ENCODE peak calls at places on chromosome 11, in six cellular contexts. D is PC-3, E is HepG2, Y is HCT116, N is mammary epithelial cell, R is K562. S is an unnamed sample. For H3K9me3, H3K79me2 and H3K4me1, the result is how much of the 10 kb centered on the place peaks cover.

GRCh38 chr11:15489281-15489680 is 374.6 kb downstream of the INSC start:
- DNase-seq in D (no peak), E (no peak), Y (no peak), N (no peak), R (no peak), S (no peak)

GRCh38 chr11:108654994-108655631 is 9.8 kb upstream of the DDX10 start:
- DNase-seq in D (peak), E (peak), Y (peak), N (peak), R (peak), S (peak)

GRCh38 chr11:131691558-131692041 is 321.2 kb downstream of the NTM start:
- DNase-seq in D (peak), E (no peak), Y (no peak), N (peak), R (peak), S (no peak)

GRCh38 chr11:9688716-9689511 is 25.0 kb downstream of the SWAP70 start:
- DNase-seq in D (peak), E (no peak), Y (no peak), N (peak), R (peak), S (peak)

GRCh38 chr11:64181506-64182411 is 4.2 kb upstream of the STIP1 start:
- DNase-seq in D (peak), E (peak), Y (peak), N (peak), R (peak), S (peak)

GRCh38 chr11:46618789-46619188 is 1.4 kb downstream of the ATG13 start:
- DNase-seq in D (no peak), E (no peak), Y (no peak), N (no peak), R (peak), S (no peak)

GRCh38 chr11:128400382-128401203 is 186.8 kb downstream of the ETS1 start:
- DNase-seq in D (no peak), E (no peak), Y (no peak), N (no peak), R (no peak), S (no peak)

GRCh38 chr11:83118814-83119213 is 38.1 kb upstream of the PCF11 start:
- DNase-seq in D (no peak), E (no peak), Y (no peak), N (no peak), R (no peak), S (no peak)

GRCh38 chr11:47185305-47186075 is 744 bp downstream of the PACSIN3 start:
- DNase-seq in D (peak), E (peak), Y (no peak), N (peak), R (peak), S (no peak)

GRCh38 chr11:12174145-12175143 is 64.1 kb downstream of the MICAL2 start:
- DNase-seq in D (peak), E (no peak), Y (no peak), N (peak), R (no peak), S (no peak)

GRCh38 chr11:72239296-72239848 is 4.6 kb downstream of the PHOX2A start:
- DNase-seq in D (peak), E (no peak), Y (no peak), N (no peak), R (no peak), S (no peak)

GRCh38 chr11:2663506-2663905 is 36.3 kb downstream of the KCNQ1OT1 start:
- DNase-seq in D (no peak), E (no peak), Y (no peak), N (no peak), R (no peak), S (no peak)

GRCh38 chr11:66051371-66051765 is 796 bp upstream of the SF3B2 start:
- DNase-seq in D (no peak), E (no peak), Y (no peak), N (no peak), R (no peak), S (no peak)

GRCh38 chr11:72584933-72585597 is 89.2 kb downstream of the PDE2A start:
- DNase-seq in D (no peak), E (no peak), Y (no peak), N (no peak), R (no peak), S (no peak)

GRCh38 chr11:117885777-117886176 is 9.3 kb upstream of the FXYD6 start:
- DNase-seq in D (no peak), E (peak), Y (no peak), N (no peak), R (peak), S (no peak)

GRCh38 chr11:74636633-74637184 is 44.3 kb downstream of the POLD3 start:
- DNase-seq in D (peak), E (no peak), Y (peak), N (peak), R (peak), S (no peak)

GRCh38 chr11:78630561-78631303 is 56.1 kb upstream of the NARS2 start:
- DNase-seq in D (peak), E (no peak), Y (no peak), N (no peak), R (no peak), S (no peak)

GRCh38 chr11:61747389-61748285 is 4.8 kb upstream of the MYRF start:
- DNase-seq in D (peak), E (peak), Y (peak), N (peak), R (peak), S (peak)

GRCh38 chr11:121551463-121551862 is 98.7 kb upstream of the SORL1-AS1 start:
- DNase-seq in D (no peak), E (no peak), Y (no peak), N (no peak), R (no peak), S (no peak)

GRCh38 chr11:44229664-44230063 is 80.3 kb downstream of the ALX4 start:
- DNase-seq in D (no peak), E (no peak), Y (no peak), N (no peak), R (no peak), S (no peak)

GRCh38 chr11:58028687-58029411 is 1.9 kb upstream of the OR6Q1 start:
- DNase-seq in D (no peak), E (no peak), Y (no peak), N (no peak), R (no peak), S (no peak)

GRCh38 chr11:76808158-76808557 is 25.0 kb downstream of the TSKU start:
- DNase-seq in D (no peak), E (no peak), Y (no peak), N (no peak), R (no peak), S (no peak)

GRCh38 chr11:88307749-88308425 is 29.6 kb downstream of the CTSC start:
- DNase-seq in D (no peak), E (no peak), Y (no peak), N (no peak), R (no peak), S (no peak)

GRCh38 chr11:59560702-59561469 is 49.5 kb downstream of the OR4D9 start:
- DNase-seq in D (peak), E (peak), Y (peak), N (peak), R (peak), S (peak)

GRCh38 chr11:119029340-119030028 is 1.2 kb downstream of the SLC37A4 start:
- DNase-seq in D (peak), E (peak), Y (no peak), N (no peak), R (peak), S (no peak)

GRCh38 chr11:105298630-105299029 is 159.1 kb upstream of the CARD18 start:
- DNase-seq in D (peak), E (no peak), Y (no peak), N (no peak), R (no peak), S (no peak)

GRCh38 chr11:116507849-116508695 is 264.7 kb downstream of the BUD13 start:
- DNase-seq in D (no peak), E (no peak), Y (no peak), N (no peak), R (no peak), S (no peak)

GRCh38 chr11:8250446-8250845 is 13.2 kb downstream of the LMO1 start:
- DNase-seq in D (no peak), E (no peak), Y (no peak), N (no peak), R (no peak), S (no peak)

GRCh38 chr11:132058211-132058772 is 687.9 kb downstream of the NTM start:
- DNase-seq in D (no peak), E (no peak), Y (no peak), N (no peak), R (no peak), S (no peak)

GRCh38 chr11:66133216-66133775 is 63.2 kb downstream of the PACS1 start:
- DNase-seq in D (no peak), E (no peak), Y (no peak), N (no peak), R (no peak), S (peak)

GRCh38 chr11:75325713-75326438 is 25.6 kb downstream of the ARRB1 start:
- DNase-seq in D (peak), E (no peak), Y (peak), N (peak), R (no peak), S (no peak)

GRCh38 chr11:70577258-70577603 is 178.9 kb downstream of the CTTN start:
- DNase-seq in D (no peak), E (no peak), Y (no peak), N (no peak), R (no peak), S (no peak)
- H3K9me3 ChIP-seq in D (under half), E (under half), Y (under half), N (under half), R (under half), S (under half)

DNA sequence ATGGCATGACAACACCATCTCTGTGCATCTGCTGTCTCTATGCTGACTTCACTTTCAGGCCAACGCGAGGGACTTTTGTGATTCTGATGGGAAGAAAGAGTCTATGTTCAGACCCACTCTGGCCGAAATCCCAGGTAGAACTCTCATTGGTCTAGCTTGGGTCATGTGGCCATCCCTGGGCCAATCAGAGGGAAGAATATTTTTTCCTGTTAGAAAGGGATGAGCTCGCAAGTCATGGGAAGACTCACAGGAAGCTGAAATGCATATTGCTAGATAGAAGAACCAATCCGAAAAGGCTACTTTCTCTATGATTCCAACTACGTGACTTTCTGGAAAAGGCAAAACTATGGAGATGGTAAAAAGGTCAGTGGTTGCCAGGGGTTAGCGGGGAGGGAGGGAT is 56.0 kb upstream of the LINC01488 start:
- DNase-seq in D (no peak), E (no peak), Y (no peak), N (no peak), R (no peak), S (no peak)
- H3K79me2 ChIP-seq in D (under half), E (under half), Y (under half), N (under half), R (under half), S (under half)

GRCh38 chr11:124123587-124123986 is 8.3 kb downstream of the VWA5A start:
- DNase-seq in D (no peak), E (no peak), Y (no peak), N (no peak), R (peak), S (no peak)
- H3K4me1 ChIP-seq in D (under half), E (under half), Y (under half), N (under half), R (under half), S (under half)

DNA sequence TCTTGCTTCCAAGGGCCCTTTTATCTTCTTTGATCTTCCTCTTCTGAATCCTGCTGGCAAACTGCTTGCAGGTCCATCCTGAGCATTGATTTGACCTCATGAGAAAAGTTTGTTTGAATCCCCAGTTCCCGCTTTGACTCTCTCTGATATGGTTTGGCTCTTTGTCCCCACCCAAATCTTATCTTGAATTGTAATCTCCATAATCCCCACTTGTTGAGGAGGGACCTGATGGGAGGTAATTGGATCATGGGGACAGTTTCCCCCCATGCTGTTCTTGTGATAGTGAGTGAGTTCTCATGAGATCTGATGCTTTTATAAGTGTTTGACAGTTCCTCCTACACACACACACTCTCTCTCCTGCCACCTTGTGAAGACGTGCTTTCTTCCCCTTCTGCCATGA is 126.6 kb upstream of the ARHGAP20 start:
- DNase-seq in D (no peak), E (no peak), Y (no peak), N (no peak), R (no peak), S (no peak)
- H3K9me3 ChIP-seq in D (under half), E (under half), Y (under half), N (under half), R (under half), S (under half)

GRCh38 chr11:96256213-96256580 is 86.8 kb downstream of the MAML2 start:
- DNase-seq in D (no peak), E (no peak), Y (no peak), N (no peak), R (peak), S (no peak)

GRCh38 chr11:96256604-96257003 is 86.4 kb downstream of the MAML2 start:
- DNase-seq in D (no peak), E (no peak), Y (no peak), N (no peak), R (no peak), S (peak)

GRCh38 chr11:96257972-96258951 is 84.7 kb downstream of the MAML2 start:
- DNase-seq in D (no peak), E (no peak), Y (no peak), N (no peak), R (no peak), S (peak)

GRCh38 chr11:96254854-96255253 is 88.1 kb downstream of the MAML2 start:
- DNase-seq in D (no peak), E (no peak), Y (no peak), N (no peak), R (no peak), S (no peak)

DNA sequence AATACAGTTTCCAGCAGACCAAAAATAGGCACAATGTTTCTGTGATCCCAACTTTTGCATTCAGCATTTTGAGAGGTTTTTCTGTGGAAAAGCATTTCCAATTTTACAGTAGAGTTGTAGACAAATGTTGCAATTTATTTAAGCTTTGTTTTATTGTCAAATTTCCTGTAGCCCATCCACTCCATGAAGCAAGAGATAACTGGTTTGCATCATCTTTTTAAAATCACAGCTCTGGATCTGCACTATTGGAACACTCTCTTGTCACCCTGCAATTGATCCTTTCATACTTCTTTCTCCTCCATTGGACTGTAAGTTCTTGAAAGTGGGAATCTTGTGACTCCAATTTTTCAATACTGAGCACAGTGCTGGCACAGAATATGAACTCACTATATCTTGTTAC is 86.0 kb downstream of the MAML2 start:
- DNase-seq in D (no peak), E (no peak), Y (no peak), N (no peak), R (no peak), S (no peak)
- H3K79me2 ChIP-seq in D (under half), E (under half), Y (under half), N (under half), R (under half), S (under half)

GRCh38 chr11:19929655-19930054 is 217.0 kb downstream of the NAV2 start:
- DNase-seq in D (no peak), E (no peak), Y (no peak), N (no peak), R (no peak), S (no peak)

GRCh38 chr11:19931141-19931767 is 218.6 kb downstream of the NAV2 start:
- DNase-seq in D (no peak), E (no peak), Y (no peak), N (no peak), R (no peak), S (no peak)

GRCh38 chr11:19933801-19934488 is 221.3 kb downstream of the NAV2 start:
- DNase-seq in D (no peak), E (no peak), Y (no peak), N (no peak), R (no peak), S (no peak)

GRCh38 chr11:19933132-19933735 is 220.6 kb downstream of the NAV2 start:
- DNase-seq in D (no peak), E (no peak), Y (no peak), N (no peak), R (no peak), S (no peak)

GRCh38 chr11:19931768-19932369 is 219.2 kb downstream of the NAV2 start:
- DNase-seq in D (no peak), E (no peak), Y (no peak), N (no peak), R (no peak), S (no peak)
- H3K4me1 ChIP-seq in D (under half), E (under half), Y (under half), N (under half), R (under half), S (under half)

DNA sequence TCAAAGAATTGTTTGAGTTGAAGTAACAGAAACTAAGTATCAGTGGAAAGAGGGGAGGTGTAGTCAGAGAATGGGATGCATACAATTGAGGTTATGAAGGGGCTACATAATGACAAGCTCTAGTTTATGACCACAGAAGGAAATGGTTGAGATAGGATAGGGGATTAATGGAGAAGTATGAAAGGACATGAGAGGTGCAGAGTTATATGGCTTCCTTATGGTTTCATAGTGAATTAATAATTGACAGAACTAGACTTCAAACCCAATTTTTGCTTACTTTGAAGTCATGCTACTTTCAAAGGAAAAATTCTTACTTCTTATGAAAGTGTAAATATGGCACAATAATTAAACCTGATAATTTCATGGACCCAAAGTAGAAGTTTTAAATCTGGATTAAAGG is 340.3 kb upstream of the LRRC4C start:
- DNase-seq in D (no peak), E (no peak), Y (no peak), N (no peak), R (no peak), S (no peak)
- H3K9me3 ChIP-seq in D (under half), E (half or more), Y (under half), N (under half), R (under half), S (under half)